ENCODE peak calls at places on chromosomes 6 and 20, in eight cellular contexts. I is fibroblast of lung; M is globus pallidus; B is testis; R is NCI-H2171; D is stimulated activated CD4-positive, alpha-beta T cell treated with anti-CD3 and anti-CD28 coated beads, Interleukin-4, amount 100 ng/mL, for 24 hours; O is A549; Z is tibial nerve. H is an unnamed sample.

GRCh38 chr6:139449611-139450000 is 75.2 kb upstream of the CITED2 start:
- DNase-seq in B (no peak), Z (no peak), R (no peak), D (no peak), O (no peak), I (peak; percentile 36), M (no peak), H (peak; percentile 63)

GRCh38 chr20:62364911-62365736 is 2.0 kb downstream of the LAMA5 start:
- DNase-seq in B (peak; percentile 88), D (no peak), O (no peak), R (no peak), I (no peak), M (no peak), Z (no peak), H (no peak)

GRCh38 chr20:21505810-21506530 is 7.9 kb downstream of the NKX2-2 start:
- DNase-seq in I (peak; percentile 38), D (peak; percentile 68), Z (no peak), O (peak; percentile 80), M (peak; percentile 76), B (peak; percentile 65), R (peak; percentile 71), H (peak; percentile 47)

GRCh38 chr20:31673943-31674463 is 36.3 kb downstream of the COX4I2 start:
- DNase-seq in M (no peak), R (no peak), I (no peak), O (no peak), B (no peak), Z (no peak), D (no peak), H (no peak)

GRCh38 chr20:61494763-61495595 is 242.9 kb downstream of the CDH4 start:
- DNase-seq in B (no peak), M (no peak), O (no peak), D (no peak), I (no peak), R (no peak), Z (no peak), H (no peak)

GRCh38 chr20:49483018-49483705 is 694 bp upstream of the KCNB1 start:
- DNase-seq in B (no peak), I (no peak), M (no peak), D (no peak), R (no peak), Z (no peak), O (no peak), H (no peak)

GRCh38 chr20:44430270-44431065 is 45.2 kb upstream of the TTPAL start:
- DNase-seq in I (no peak), O (no peak), Z (no peak), R (no peak), M (no peak), D (no peak), B (no peak), H (no peak)

GRCh38 chr6:41878961-41879405 is 16.2 kb downstream of the USP49 start:
- DNase-seq in Z (no peak), D (no peak), I (peak; percentile 53), R (no peak), O (no peak), M (no peak), B (no peak), H (peak; percentile 56)

GRCh38 chr20:42604998-42605970 is 584.4 kb downstream of the PTPRT start:
- DNase-seq in D (no peak), B (no peak), M (no peak), Z (no peak), O (no peak), I (no peak), R (no peak), H (no peak)

GRCh38 chr6:87322304-87323212 is at the start of gene SMIM8:
- DNase-seq in Z (peak; percentile 61), M (peak; percentile 65), O (peak; percentile 64), R (peak; percentile 82), D (peak; percentile 89), I (peak; percentile 69), B (peak; percentile 91), H (peak; percentile 61)

GRCh38 chr20:6142348-6142993 is 19.6 kb upstream of the FERMT1 start:
- DNase-seq in M (peak; percentile 56), I (peak; percentile 70), B (peak; percentile 71), O (peak; percentile 65), Z (no peak), R (peak; percentile 45), D (peak; percentile 49), H (peak; percentile 82)

GRCh38 chr20:53826597-53827291 is 233.1 kb upstream of the ZNF217 start:
- DNase-seq in Z (no peak), O (peak; percentile 54), R (no peak), I (peak; percentile 26), D (no peak), M (no peak), B (no peak), H (no peak)

GRCh38 chr20:35523298-35523888 is 6.1 kb downstream of the C20orf173 start:
- DNase-seq in Z (no peak), M (no peak), R (no peak), O (peak; percentile 76), I (no peak), B (no peak), D (peak; percentile 27), H (no peak)

GRCh38 chr6:41644297-41644879 is 6.1 kb downstream of the MDFI start:
- DNase-seq in O (no peak), D (no peak), M (no peak), R (peak; percentile 58), I (no peak), B (no peak), Z (no peak), H (no peak)

GRCh38 chr6:35776364-35777215 is at the start of gene CLPSL2:
- DNase-seq in O (peak; percentile 43), I (no peak), M (no peak), B (no peak), D (no peak), Z (no peak), R (peak; percentile 47), H (no peak)

GRCh38 chr6:15443119-15443518 is 197.2 kb downstream of the JARID2 start:
- DNase-seq in Z (no peak), O (no peak), R (no peak), B (no peak), M (no peak), I (peak; percentile 92), D (no peak), H (peak; percentile 85)

GRCh38 chr6:124867126-124867525 is 95.1 kb upstream of the RNF217 start:
- DNase-seq in M (no peak), D (no peak), R (no peak), Z (no peak), O (no peak), I (no peak), B (no peak), H (no peak)

H was measured in fibroblast of the aortic adventitia.